ENCODE peak calls at places on chromosomes 1 and 21, in eight cellular contexts. One of them, this sample, is unnamed.
A peak's percentile ranks its signal among the peaks of the same experiment; 100 is the strongest.

GRCh38 chr1:165257969-165258459 is 98.5 kb downstream of the LMX1A start:
- DNase-seq in RWPE1: peak; percentile 70
- DNase-seq in choroid plexus epithelial cell: peak; percentile 38
- DNase-seq in progenitor cell of endocrine pancreas: no peak
- DNase-seq in left lung: no peak
- DNase-seq in GM13976: peak; percentile 57
- DNase-seq in H1: peak; percentile 61
- DNase-seq in GM20000: peak; percentile 58
- DNase-seq in this sample: peak; percentile 97

GRCh38 chr1:184223216-184223615 is 163.6 kb upstream of the C1orf21 start:
- DNase-seq in GM20000: no peak
- DNase-seq in RWPE1: no peak
- DNase-seq in GM13976: no peak
- DNase-seq in left lung: no peak
- DNase-seq in progenitor cell of endocrine pancreas: no peak
- DNase-seq in H1: peak; percentile 31
- DNase-seq in choroid plexus epithelial cell: no peak
- DNase-seq in this sample: no peak

GRCh38 chr1:115557715-115558114 is 84.1 kb upstream of the VANGL1 start:
- DNase-seq in GM13976: no peak
- DNase-seq in choroid plexus epithelial cell: no peak
- DNase-seq in H1: no peak
- DNase-seq in RWPE1: peak; percentile 18
- DNase-seq in left lung: no peak
- DNase-seq in GM20000: no peak
- DNase-seq in progenitor cell of endocrine pancreas: no peak
- DNase-seq in this sample: peak; percentile 24

GRCh38 chr1:150619576-150620509 is 9.6 kb downstream of the ENSA start:
- DNase-seq in RWPE1: peak; percentile 62
- DNase-seq in progenitor cell of endocrine pancreas: no peak
- DNase-seq in GM20000: no peak
- DNase-seq in GM13976: no peak
- DNase-seq in choroid plexus epithelial cell: peak; percentile 80
- DNase-seq in left lung: peak; percentile 42
- DNase-seq in H1: no peak
- DNase-seq in this sample: peak; percentile 91

GRCh38 chr1:214224605-214225354 is 56.2 kb upstream of the SMYD2 start:
- DNase-seq in RWPE1: no peak
- DNase-seq in left lung: no peak
- DNase-seq in GM20000: no peak
- DNase-seq in choroid plexus epithelial cell: peak; percentile 39
- DNase-seq in progenitor cell of endocrine pancreas: no peak
- DNase-seq in H1: peak; percentile 13
- DNase-seq in GM13976: no peak
- DNase-seq in this sample: no peak

GRCh38 chr1:70499695-70500094 is 88.6 kb downstream of the CTH start:
- DNase-seq in choroid plexus epithelial cell: no peak
- DNase-seq in RWPE1: no peak
- DNase-seq in GM20000: no peak
- DNase-seq in GM13976: no peak
- DNase-seq in left lung: no peak
- DNase-seq in H1: no peak
- DNase-seq in progenitor cell of endocrine pancreas: no peak
- DNase-seq in this sample: peak; percentile 30

GRCh38 chr1:151989131-151989868 is 4.4 kb downstream of the S100A10 start:
- DNase-seq in GM13976: no peak
- DNase-seq in GM20000: no peak
- DNase-seq in RWPE1: peak; percentile 79
- DNase-seq in left lung: peak; percentile 87
- DNase-seq in progenitor cell of endocrine pancreas: no peak
- DNase-seq in choroid plexus epithelial cell: peak; percentile 72
- DNase-seq in H1: no peak
- DNase-seq in this sample: peak; percentile 97

GRCh38 chr1:163427336-163427735 is 105.6 kb downstream of the NUF2 start:
- DNase-seq in RWPE1: no peak
- DNase-seq in H1: no peak
- DNase-seq in progenitor cell of endocrine pancreas: no peak
- DNase-seq in choroid plexus epithelial cell: no peak
- DNase-seq in left lung: no peak
- DNase-seq in GM20000: no peak
- DNase-seq in GM13976: no peak
- DNase-seq in this sample: no peak

GRCh38 chr1:226064168-226064815 is 1.8 kb downstream of the H3-3A start:
- DNase-seq in left lung: no peak
- DNase-seq in choroid plexus epithelial cell: peak; percentile 18
- DNase-seq in GM20000: no peak
- DNase-seq in H1: no peak
- DNase-seq in RWPE1: no peak
- DNase-seq in GM13976: no peak
- DNase-seq in progenitor cell of endocrine pancreas: no peak
- DNase-seq in this sample: peak; percentile 51

GRCh38 chr1:19819701-19820100 is 4.6 kb upstream of the RNF186 start:
- DNase-seq in H1: no peak
- DNase-seq in left lung: no peak
- DNase-seq in RWPE1: no peak
- DNase-seq in choroid plexus epithelial cell: no peak
- DNase-seq in GM20000: no peak
- DNase-seq in progenitor cell of endocrine pancreas: no peak
- DNase-seq in GM13976: no peak
- DNase-seq in this sample: no peak

GRCh38 chr1:202106340-202107284 is 16.1 kb upstream of the GPR37L1 start:
- DNase-seq in left lung: peak; percentile 86
- DNase-seq in GM13976: no peak
- DNase-seq in progenitor cell of endocrine pancreas: no peak
- DNase-seq in H1: no peak
- DNase-seq in GM20000: no peak
- DNase-seq in RWPE1: peak; percentile 56
- DNase-seq in choroid plexus epithelial cell: no peak
- DNase-seq in this sample: peak; percentile 63

GRCh38 chr1:167447521-167448136 is 70.7 kb downstream of the CD247 start:
- DNase-seq in H1: no peak
- DNase-seq in GM13976: peak; percentile 47
- DNase-seq in GM20000: no peak
- DNase-seq in choroid plexus epithelial cell: no peak
- DNase-seq in RWPE1: no peak
- DNase-seq in left lung: peak; percentile 67
- DNase-seq in progenitor cell of endocrine pancreas: no peak
- DNase-seq in this sample: peak; percentile 60

GRCh38 chr1:86933562-86934377 is 19.3 kb downstream of the HS2ST1 start:
- DNase-seq in H1: no peak
- DNase-seq in choroid plexus epithelial cell: no peak
- DNase-seq in RWPE1: no peak
- DNase-seq in GM20000: no peak
- DNase-seq in left lung: no peak
- DNase-seq in GM13976: no peak
- DNase-seq in progenitor cell of endocrine pancreas: no peak
- DNase-seq in this sample: no peak

GRCh38 chr1:171788696-171789095 is 7.2 kb downstream of the METTL13 start:
- DNase-seq in GM20000: no peak
- DNase-seq in left lung: no peak
- DNase-seq in choroid plexus epithelial cell: peak; percentile 71
- DNase-seq in progenitor cell of endocrine pancreas: no peak
- DNase-seq in H1: no peak
- DNase-seq in RWPE1: peak; percentile 15
- DNase-seq in GM13976: no peak
- DNase-seq in this sample: peak; percentile 77

GRCh38 chr1:234139966-234140365 is 233.3 kb upstream of the COA6 start:
- DNase-seq in H1: no peak
- DNase-seq in progenitor cell of endocrine pancreas: no peak
- DNase-seq in GM20000: no peak
- DNase-seq in RWPE1: peak; percentile 75
- DNase-seq in GM13976: no peak
- DNase-seq in choroid plexus epithelial cell: peak; percentile 23
- DNase-seq in left lung: no peak
- DNase-seq in this sample: peak; percentile 98

GRCh38 chr21:46347203-46347550 is 23.2 kb downstream of the PCNT start:
- DNase-seq in left lung: no peak
- DNase-seq in progenitor cell of endocrine pancreas: no peak
- DNase-seq in choroid plexus epithelial cell: no peak
- DNase-seq in GM20000: no peak
- DNase-seq in GM13976: no peak
- DNase-seq in H1: no peak
- DNase-seq in RWPE1: no peak
- DNase-seq in this sample: no peak

GRCh38 chr21:28770867-28771661 is 221.6 kb downstream of the LTN1 start:
- DNase-seq in GM13976: no peak
- DNase-seq in choroid plexus epithelial cell: peak; percentile 35
- DNase-seq in GM20000: no peak
- DNase-seq in left lung: no peak
- DNase-seq in RWPE1: no peak
- DNase-seq in progenitor cell of endocrine pancreas: no peak
- DNase-seq in H1: no peak
- DNase-seq in this sample: no peak

GRCh38 chr1:8854270-8854669 is 24.2 kb downstream of the ENO1 start:
- DNase-seq in GM20000: no peak
- DNase-seq in choroid plexus epithelial cell: no peak
- DNase-seq in progenitor cell of endocrine pancreas: no peak
- DNase-seq in GM13976: no peak
- DNase-seq in H1: no peak
- DNase-seq in left lung: no peak
- DNase-seq in RWPE1: no peak
- DNase-seq in this sample: no peak

GRCh38 chr1:58816072-58816746 is 32.4 kb upstream of the JUN start:
- DNase-seq in RWPE1: peak; percentile 94
- DNase-seq in GM20000: peak; percentile 93
- DNase-seq in choroid plexus epithelial cell: peak; percentile 90
- DNase-seq in left lung: peak; percentile 93
- DNase-seq in progenitor cell of endocrine pancreas: peak; percentile 59
- DNase-seq in H1: no peak
- DNase-seq in GM13976: peak; percentile 92
- DNase-seq in this sample: peak; percentile 88

GRCh38 chr1:12244078-12244477 is 14.2 kb downstream of the VPS13D start:
- DNase-seq in progenitor cell of endocrine pancreas: no peak
- DNase-seq in choroid plexus epithelial cell: peak; percentile 50
- DNase-seq in GM13976: peak; percentile 32
- DNase-seq in GM20000: peak; percentile 37
- DNase-seq in RWPE1: peak; percentile 13
- DNase-seq in H1: no peak
- DNase-seq in left lung: no peak
- DNase-seq in this sample: peak; percentile 38
- TF ChIP-seq CTCF in progenitor cell of endocrine pancreas: peak; percentile 43
- TF ChIP-seq CTCF in choroid plexus epithelial cell: peak; percentile 71
- TF ChIP-seq CTCF in GM13976: peak; percentile 26
- TF ChIP-seq CTCF in GM20000: peak; percentile 36
- TF ChIP-seq CTCF in RWPE1: no peak
- TF ChIP-seq CTCF in H1: peak; percentile 63
- TF ChIP-seq CTCF in left lung: no peak
- TF ChIP-seq CTCF in this sample: no peak

DNA sequence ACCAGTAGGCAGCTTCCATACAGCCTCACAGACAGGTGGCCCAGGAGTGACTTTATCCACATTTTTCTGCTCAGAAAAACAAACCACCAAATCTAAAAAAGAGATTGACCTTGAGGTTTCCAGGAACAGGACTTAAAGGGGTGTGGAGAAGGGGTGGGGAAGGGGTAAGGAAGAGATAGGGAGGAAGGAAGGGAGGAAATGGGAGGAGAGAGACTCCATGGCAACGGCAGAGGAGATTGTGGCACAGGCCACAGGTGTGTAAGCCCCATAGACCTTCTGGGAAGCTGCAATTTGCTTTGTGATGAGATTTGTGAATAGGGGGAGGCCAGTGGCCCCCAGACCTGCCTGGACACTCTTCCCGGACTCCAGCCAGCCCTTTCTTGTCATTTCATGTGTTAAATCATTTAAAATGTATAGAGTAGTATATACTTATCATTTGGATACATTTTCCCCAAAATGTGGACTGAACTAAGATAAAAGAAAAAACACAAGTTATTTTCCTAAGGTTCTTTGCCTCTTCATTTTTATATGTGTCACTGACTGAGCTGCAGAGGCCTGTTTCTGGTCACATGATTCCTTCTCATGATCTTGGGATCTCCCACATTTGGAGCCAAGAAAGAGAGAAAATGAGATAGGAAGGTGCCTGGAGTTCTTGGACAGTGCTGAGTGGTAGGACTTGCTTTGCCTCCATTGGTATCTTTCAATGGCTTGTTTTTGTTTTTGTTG is 55.5 kb downstream of the CLIC6 start:
- DNase-seq in choroid plexus epithelial cell: no peak
- DNase-seq in progenitor cell of endocrine pancreas: no peak
- DNase-seq in GM13976: no peak
- DNase-seq in GM20000: no peak
- DNase-seq in RWPE1: no peak
- DNase-seq in H1: no peak
- DNase-seq in left lung: no peak
- DNase-seq in this sample: no peak
- TF ChIP-seq CTCF in choroid plexus epithelial cell: no peak
- TF ChIP-seq CTCF in progenitor cell of endocrine pancreas: no peak
- TF ChIP-seq CTCF in GM13976: no peak
- TF ChIP-seq CTCF in GM20000: no peak
- TF ChIP-seq CTCF in RWPE1: no peak
- TF ChIP-seq CTCF in H1: no peak
- TF ChIP-seq CTCF in left lung: no peak
- TF ChIP-seq CTCF in this sample: no peak

GRCh38 chr21:42112857-42113256 is 41.7 kb downstream of the UMODL1 start:
- DNase-seq in GM13976: no peak
- DNase-seq in choroid plexus epithelial cell: peak; percentile 71
- DNase-seq in GM20000: no peak
- DNase-seq in H1: no peak
- DNase-seq in left lung: no peak
- DNase-seq in RWPE1: no peak
- DNase-seq in progenitor cell of endocrine pancreas: no peak
- DNase-seq in this sample: peak; percentile 20

GRCh38 chr21:42115136-42115683 is 44.1 kb downstream of the UMODL1 start:
- DNase-seq in H1: no peak
- DNase-seq in progenitor cell of endocrine pancreas: no peak
- DNase-seq in left lung: no peak
- DNase-seq in GM20000: no peak
- DNase-seq in choroid plexus epithelial cell: no peak
- DNase-seq in GM13976: no peak
- DNase-seq in RWPE1: no peak
- DNase-seq in this sample: no peak

GRCh38 chr21:42112223-42112622 is 41.1 kb downstream of the UMODL1 start:
- DNase-seq in GM20000: no peak
- DNase-seq in progenitor cell of endocrine pancreas: no peak
- DNase-seq in GM13976: no peak
- DNase-seq in H1: no peak
- DNase-seq in choroid plexus epithelial cell: no peak
- DNase-seq in left lung: no peak
- DNase-seq in RWPE1: no peak
- DNase-seq in this sample: no peak

GRCh38 chr21:42114646-42115045 is 43.5 kb downstream of the UMODL1 start:
- DNase-seq in left lung: no peak
- DNase-seq in GM20000: no peak
- DNase-seq in GM13976: no peak
- DNase-seq in progenitor cell of endocrine pancreas: no peak
- DNase-seq in H1: no peak
- DNase-seq in RWPE1: no peak
- DNase-seq in choroid plexus epithelial cell: no peak
- DNase-seq in this sample: no peak

GRCh38 chr21:42113926-42114409 is 42.9 kb downstream of the UMODL1 start:
- DNase-seq in RWPE1: peak; percentile 57
- DNase-seq in choroid plexus epithelial cell: no peak
- DNase-seq in H1: no peak
- DNase-seq in GM20000: no peak
- DNase-seq in left lung: no peak
- DNase-seq in progenitor cell of endocrine pancreas: no peak
- DNase-seq in GM13976: no peak
- DNase-seq in this sample: peak; percentile 79
- TF ChIP-seq CTCF in RWPE1: peak; percentile 24
- TF ChIP-seq CTCF in choroid plexus epithelial cell: no peak
- TF ChIP-seq CTCF in H1: no peak
- TF ChIP-seq CTCF in GM20000: no peak
- TF ChIP-seq CTCF in left lung: no peak
- TF ChIP-seq CTCF in progenitor cell of endocrine pancreas: no peak
- TF ChIP-seq CTCF in GM13976: no peak
- TF ChIP-seq CTCF in this sample: peak; percentile 35

GRCh38 chr1:153658400-153659174 is at the start of gene SNAPIN:
- DNase-seq in left lung: peak; percentile 91
- DNase-seq in H1: peak; percentile 64
- DNase-seq in GM13976: peak; percentile 94
- DNase-seq in RWPE1: peak; percentile 91
- DNase-seq in GM20000: peak; percentile 89
- DNase-seq in progenitor cell of endocrine pancreas: peak; percentile 75
- DNase-seq in choroid plexus epithelial cell: peak; percentile 92
- DNase-seq in this sample: peak; percentile 95
- TF ChIP-seq CTCF in left lung: no peak
- TF ChIP-seq CTCF in H1: peak; percentile 6
- TF ChIP-seq CTCF in GM13976: no peak
- TF ChIP-seq CTCF in RWPE1: no peak
- TF ChIP-seq CTCF in GM20000: no peak
- TF ChIP-seq CTCF in progenitor cell of endocrine pancreas: peak; percentile 22
- TF ChIP-seq CTCF in choroid plexus epithelial cell: peak; percentile 14
- TF ChIP-seq CTCF in this sample: no peak

This sample was measured in MCF 10A.